ENCODE peak calls at places on chromosomes 4 and X, in seven cellular contexts. C, M, Z, L, S, P and O are unnamed samples.

GRCh38 chr4:64747919-64748715 is 338.9 kb upstream of the TECRL start:
- DNase-seq in C (no peak), M (no peak), Z (no peak), L (no peak), S (no peak), P (no peak), O (no peak)

GRCh38 chr4:79623125-79623905 is 215.3 kb upstream of the GK2 start:
- DNase-seq in C (no peak), M (no peak), Z (no peak), L (no peak), S (no peak), P (no peak), O (no peak)

GRCh38 chr4:121375262-121375661 is 5.6 kb downstream of the QRFPR start:
- DNase-seq in C (no peak), M (no peak), Z (no peak), L (no peak), S (no peak), P (no peak), O (no peak)

GRCh38 chr4:80011636-80012236 is 61.3 kb downstream of the ANTXR2 start:
- DNase-seq in C (no peak), M (no peak), Z (no peak), L (no peak), S (no peak), P (no peak), O (no peak)

GRCh38 chr4:73308286-73308685 is 49.7 kb upstream of the ANKRD17 start:
- DNase-seq in C (no peak), M (no peak), Z (no peak), L (no peak), S (no peak), P (peak), O (no peak)

GRCh38 chr4:78951862-78952472 is 12.7 kb upstream of the PAQR3 start:
- DNase-seq in C (peak), M (no peak), Z (no peak), L (no peak), S (peak), P (peak), O (peak)

GRCh38 chr4:152719856-152720556 is 40.2 kb upstream of the TMEM154 start:
- DNase-seq in C (no peak), M (no peak), Z (no peak), L (no peak), S (no peak), P (no peak), O (no peak)

GRCh38 chrX:32155044-32155638 is 1056.2 kb downstream of the DMD start:
- DNase-seq in C (peak), M (no peak), Z (no peak), L (no peak), S (no peak), P (no peak), O (no peak)

GRCh38 chr4:19961092-19961491 is 290.6 kb upstream of the SLIT2 start:
- DNase-seq in C (no peak), M (no peak), Z (no peak), L (no peak), S (no peak), P (no peak), O (no peak)

GRCh38 chrX:10014462-10015373 is 47.6 kb downstream of the CLDN34 start:
- DNase-seq in C (peak), M (no peak), Z (peak), L (peak), S (peak), P (peak), O (peak)

GRCh38 chr4:188942606-188943005 is 803.4 kb downstream of the TRIML1 start:
- DNase-seq in C (no peak), M (no peak), Z (no peak), L (no peak), S (no peak), P (no peak), O (no peak)

GRCh38 chr4:169079942-169080827 is 70.1 kb upstream of the CBR4 start:
- DNase-seq in C (peak), M (peak), Z (no peak), L (peak), S (peak), P (peak), O (no peak)

GRCh38 chr4:185270037-185270436 is 60.6 kb downstream of the SNX25 start:
- DNase-seq in C (no peak), M (no peak), Z (no peak), L (no peak), S (no peak), P (no peak), O (no peak)

GRCh38 chr4:9923195-9923812 is 98.0 kb downstream of the SLC2A9 start:
- DNase-seq in C (no peak), M (no peak), Z (no peak), L (no peak), S (no peak), P (no peak), O (no peak)

GRCh38 chr4:10032625-10033024 is 11.3 kb upstream of the SLC2A9 start:
- DNase-seq in C (no peak), M (no peak), Z (no peak), L (no peak), S (no peak), P (peak), O (no peak)

GRCh38 chrX:2485460-2485753 is 15.4 kb downstream of the DHRSX start:
- DNase-seq in C (no peak), M (no peak), Z (no peak), L (no peak), S (no peak), P (no peak), O (no peak)

GRCh38 chr4:145937990-145938611 is 522 bp downstream of the ZNF827 start:
- DNase-seq in C (peak), M (no peak), Z (no peak), L (peak), S (no peak), P (no peak), O (no peak)

GRCh38 chr4:39526283-39526682 is 956 bp downstream of the UGDH start:
- DNase-seq in C (peak), M (no peak), Z (no peak), L (no peak), S (peak), P (no peak), O (no peak)

GRCh38 chrX:140502491-140503229 is 2.2 kb downstream of the SOX3 start:
- DNase-seq in C (peak), M (no peak), Z (no peak), L (no peak), S (no peak), P (no peak), O (no peak)

GRCh38 chr4:183431614-183432013 is 12.8 kb upstream of the CDKN2AIP start:
- DNase-seq in C (no peak), M (no peak), Z (no peak), L (no peak), S (no peak), P (no peak), O (no peak)

GRCh38 chr4:84418032-84418709 is 80.9 kb downstream of the NKX6-1 start:
- DNase-seq in C (no peak), M (no peak), Z (no peak), L (no peak), S (no peak), P (no peak), O (no peak)

GRCh38 chrX:33968611-33969010 is 163.5 kb downstream of the FAM47A start:
- DNase-seq in C (no peak), M (no peak), Z (no peak), L (no peak), S (no peak), P (no peak), O (no peak)

GRCh38 chr4:17103231-17103630 is 204.8 kb upstream of the LDB2 start:
- DNase-seq in C (no peak), M (no peak), Z (no peak), L (no peak), S (no peak), P (no peak), O (no peak)

GRCh38 chrX:100622989-100623388 is 13.6 kb downstream of the TSPAN6 start:
- DNase-seq in C (no peak), M (no peak), Z (no peak), L (no peak), S (no peak), P (no peak), O (no peak)

GRCh38 chr4:69576251-69576877 is 63.1 kb downstream of the UGT2A2 start:
- DNase-seq in C (no peak), M (no peak), Z (no peak), L (no peak), S (no peak), P (no peak), O (no peak)

GRCh38 chrX:153190384-153190783 is 11.3 kb downstream of the MAGEA1 start:
- DNase-seq in C (no peak), M (no peak), Z (no peak), L (no peak), S (no peak), P (no peak), O (no peak)

DNA sequence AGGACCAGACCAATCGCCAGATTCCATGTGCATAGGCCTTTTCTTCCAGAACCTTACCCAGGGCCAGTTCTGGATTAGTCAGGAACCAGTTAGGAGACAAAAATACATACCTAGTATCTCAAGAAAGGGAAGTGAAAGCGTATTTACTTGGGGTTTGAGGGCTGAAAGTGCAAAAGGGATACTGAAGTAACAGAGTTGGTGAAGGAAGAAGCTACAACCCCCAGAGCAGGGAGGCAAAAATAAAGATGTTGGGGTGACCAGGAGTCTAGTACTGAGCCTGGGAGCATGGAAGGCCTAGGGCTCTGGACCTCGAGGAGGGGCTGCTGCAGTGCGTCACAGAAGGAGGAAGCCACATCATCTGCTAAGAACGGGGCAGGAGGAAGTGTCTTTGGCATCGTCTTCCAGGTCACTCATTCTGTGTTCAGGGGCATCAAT is 38.3 kb downstream of the TKTL1 start:
- DNase-seq in C (no peak), M (peak), Z (no peak), L (no peak), S (no peak), P (no peak), O (no peak)
- TF ChIP-seq TAF1 in C (no peak), M (no peak), Z (no peak), L (no peak), S (no peak), P (no peak), O (no peak)

DNA sequence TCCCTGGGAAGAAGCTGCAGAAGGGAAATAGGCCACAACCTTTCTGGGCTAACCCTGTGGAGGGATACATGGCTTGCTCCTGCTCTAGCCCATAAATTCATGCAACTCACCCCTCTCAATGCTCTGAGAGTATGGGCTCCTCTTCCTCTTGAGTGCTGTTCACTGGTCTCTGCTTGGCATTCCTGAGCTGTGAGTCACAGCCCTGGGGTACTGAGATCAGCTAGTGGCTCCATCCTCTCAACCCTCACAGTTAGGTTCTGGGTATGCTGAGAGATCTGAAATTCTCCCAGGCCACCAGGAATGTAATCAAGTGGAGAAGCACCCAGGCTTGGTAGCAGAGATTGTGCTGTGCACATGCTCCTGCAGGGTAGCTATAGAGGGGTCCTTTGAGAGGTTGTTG is 60.6 kb upstream of the SPANXN2 start:
- DNase-seq in C (no peak), M (no peak), Z (no peak), L (no peak), S (no peak), P (no peak), O (no peak)
- TF ChIP-seq TAF1 in C (no peak), M (no peak), Z (no peak), L (no peak), S (no peak), P (no peak), O (no peak)

GRCh38 chr4:109655396-109655795 is 47.8 kb downstream of the CASP6 start:
- DNase-seq in C (no peak), M (no peak), Z (no peak), L (no peak), S (no peak), P (no peak), O (no peak)
- TF ChIP-seq TAF1 in C (no peak), M (no peak), Z (no peak), L (no peak), S (no peak), P (no peak), O (no peak)

DNA sequence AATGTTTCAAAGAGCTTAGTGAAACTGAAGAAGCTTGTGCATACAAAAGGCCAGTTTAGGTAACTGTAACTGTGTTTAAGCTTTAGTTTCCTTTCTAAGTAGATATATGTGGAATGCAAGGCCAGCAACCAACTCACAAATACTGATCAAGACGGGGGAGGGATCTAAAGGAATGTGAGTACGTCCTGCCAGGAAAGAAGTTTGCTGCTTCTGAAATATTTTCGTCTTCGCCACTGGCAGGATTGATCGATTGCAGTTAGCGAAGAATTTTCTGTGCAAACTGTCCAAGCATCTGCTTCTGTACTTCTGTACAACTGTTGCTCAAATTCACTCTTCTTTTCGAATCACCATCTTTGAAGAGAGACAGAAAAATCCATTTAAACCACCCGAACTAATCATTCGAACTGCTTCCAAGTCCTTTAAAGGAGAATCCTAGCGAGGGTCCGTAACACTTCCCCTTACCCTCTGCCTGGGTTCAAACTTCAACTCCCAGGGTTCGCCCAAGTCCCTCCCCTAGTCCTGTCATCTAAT is 373 bp upstream of the INTS6L start:
- DNase-seq in C (no peak), M (no peak), Z (no peak), L (no peak), S (no peak), P (no peak), O (no peak)
- TF ChIP-seq TAF1 in C (no peak), M (no peak), Z (no peak), L (no peak), S (no peak), P (no peak), O (no peak)

DNA sequence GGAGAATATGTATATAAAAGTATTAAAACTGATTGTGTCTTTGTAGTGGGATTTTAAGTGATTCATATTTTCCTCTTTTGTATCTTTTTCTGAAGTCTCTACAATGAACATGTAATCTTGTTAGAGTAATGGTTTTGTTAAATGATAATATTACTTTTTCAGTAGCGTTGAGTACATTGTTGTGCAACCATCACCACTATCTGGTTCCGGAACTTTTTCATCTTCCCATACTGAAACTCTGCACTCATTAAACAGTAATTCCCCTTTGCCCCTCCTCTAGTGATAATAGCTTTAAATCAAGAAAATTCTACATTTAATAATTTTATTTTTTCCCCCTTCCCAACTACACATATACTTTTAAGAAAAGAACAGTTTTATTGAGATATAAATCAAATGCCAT is 23.3 kb downstream of the SHROOM3 start:
- DNase-seq in C (no peak), M (no peak), Z (no peak), L (no peak), S (no peak), P (no peak), O (no peak)
- TF ChIP-seq TAF1 in C (no peak), M (no peak), Z (no peak), L (no peak), S (no peak), P (no peak), O (no peak)

GRCh38 chr4:165394275-165394674 is 15.5 kb downstream of the CPE start:
- DNase-seq in C (no peak), M (no peak), Z (no peak), L (no peak), S (no peak), P (no peak), O (no peak)
- TF ChIP-seq TAF1 in C (no peak), M (no peak), Z (no peak), L (no peak), S (no peak), P (no peak), O (no peak)

GRCh38 chrX:13659057-13659456 is 6.1 kb downstream of the TCEANC start:
- DNase-seq in C (no peak), M (no peak), Z (no peak), L (no peak), S (no peak), P (peak), O (no peak)
- TF ChIP-seq TAF1 in C (no peak), M (no peak), Z (no peak), L (no peak), S (no peak), P (no peak), O (no peak)

DNA sequence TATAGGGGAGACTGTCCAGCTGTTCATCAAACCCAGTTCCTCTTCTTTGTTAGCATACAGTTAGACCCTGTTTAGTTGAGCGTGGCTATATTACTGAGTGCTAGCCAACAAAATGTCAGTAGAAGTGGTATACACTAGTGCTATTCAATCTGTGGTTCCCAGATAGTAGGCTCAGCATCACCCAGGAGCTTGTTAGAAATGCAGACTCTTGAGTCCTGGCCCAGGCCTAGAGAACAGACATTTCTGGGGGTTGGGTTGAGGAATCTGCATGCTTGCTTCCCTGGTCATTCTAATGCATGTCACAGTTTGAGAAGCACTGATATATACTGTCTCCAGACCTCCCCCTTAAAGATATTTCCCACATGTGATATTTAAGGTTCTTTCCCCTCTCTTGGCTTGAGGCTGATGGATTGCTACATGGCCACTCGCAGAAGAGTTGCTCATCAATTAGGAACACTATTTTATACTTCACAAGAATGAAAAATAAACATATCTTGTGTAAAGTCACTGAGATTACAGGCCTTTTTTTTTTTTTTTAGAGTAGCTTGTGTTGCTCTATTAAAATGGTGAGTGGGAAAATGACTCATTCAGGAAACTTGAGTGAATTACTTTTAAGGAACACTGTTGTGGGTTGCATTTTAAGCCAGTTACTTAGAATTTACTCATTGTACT is 289.0 kb downstream of the STIM2 start:
- DNase-seq in C (no peak), M (no peak), Z (no peak), L (no peak), S (no peak), P (no peak), O (no peak)
- TF ChIP-seq TAF1 in C (no peak), M (no peak), Z (no peak), L (no peak), S (no peak), P (no peak), O (no peak)

DNA sequence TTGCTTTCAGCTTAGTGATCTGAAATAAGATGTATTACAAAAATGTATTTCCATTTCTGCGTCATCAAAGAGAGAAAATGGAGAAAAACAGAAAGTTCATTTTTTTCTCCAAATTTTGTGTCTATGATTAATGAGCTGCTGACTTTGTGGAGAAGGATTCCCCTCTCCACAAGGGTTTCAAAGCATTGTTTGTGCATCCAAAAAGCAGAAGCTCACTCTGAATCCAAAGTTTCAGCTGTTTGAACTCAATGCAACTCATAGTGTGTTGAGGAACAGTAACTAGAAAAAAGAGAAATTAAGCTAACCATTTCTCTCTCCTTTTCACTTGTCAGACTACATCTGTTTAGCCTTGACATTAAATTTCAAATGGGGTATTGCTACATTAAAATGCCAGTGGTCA is 62.9 kb upstream of the SLC7A11 start:
- DNase-seq in C (no peak), M (no peak), Z (no peak), L (no peak), S (no peak), P (no peak), O (no peak)
- TF ChIP-seq TAF1 in C (no peak), M (no peak), Z (no peak), L (no peak), S (no peak), P (no peak), O (no peak)

GRCh38 chr4:70657326-70657725 is 9.0 kb downstream of the JCHAIN start:
- DNase-seq in C (no peak), M (no peak), Z (no peak), L (no peak), S (no peak), P (no peak), O (no peak)

GRCh38 chr4:70654605-70655011 is 11.7 kb downstream of the JCHAIN start:
- DNase-seq in C (no peak), M (no peak), Z (no peak), L (no peak), S (peak), P (no peak), O (no peak)

GRCh38 chr4:70660106-70660505 is 6.2 kb downstream of the JCHAIN start:
- DNase-seq in C (no peak), M (no peak), Z (no peak), L (no peak), S (no peak), P (no peak), O (no peak)
- TF ChIP-seq TAF1 in C (no peak), M (no peak), Z (no peak), L (no peak), S (no peak), P (no peak), O (no peak)